ENCODE peak calls at places on chromosomes 2 and 18, in six cellular contexts. B is heart right ventricle; I is Jurkat, Clone E6-1; J is fibroblast of lung; E is psoas muscle; W is SJSA1. T is an unnamed sample.

GRCh38 chr2:218033208-218033589 is 30.4 kb upstream of the TNS1 start:
- DNase-seq in W (no peak), B (no peak), J (no peak), E (no peak), I (no peak), T (no peak)

GRCh38 chr2:178177066-178177679 is 17.1 kb upstream of the OSBPL6 start:
- DNase-seq in E (no peak), J (no peak), I (no peak), B (no peak), W (no peak), T (no peak)

GRCh38 chr2:207308519-207309224 is 142.9 kb upstream of the KLF7 start:
- DNase-seq in B (no peak), J (no peak), I (peak), W (no peak), E (no peak), T (no peak)

GRCh38 chr2:5673861-5674240 is 18.3 kb upstream of the SOX11 start:
- DNase-seq in W (no peak), E (no peak), B (no peak), J (peak), I (no peak), T (no peak)

GRCh38 chr2:147578529-147578928 is 266.3 kb upstream of the ACVR2A start:
- DNase-seq in J (no peak), I (no peak), W (no peak), E (no peak), B (no peak), T (no peak)

GRCh38 chr2:98869272-98869641 is 66.8 kb downstream of the CRACDL start:
- DNase-seq in W (no peak), I (no peak), B (no peak), E (no peak), J (no peak), T (no peak)

GRCh38 chr2:50538137-50538536 is 493.8 kb downstream of the NRXN1 start:
- DNase-seq in I (no peak), J (no peak), W (no peak), E (no peak), B (no peak), T (no peak)

GRCh38 chr2:215598376-215598975 is 162.6 kb upstream of the FN1 start:
- DNase-seq in B (no peak), I (no peak), J (peak), E (no peak), W (no peak), T (no peak)

GRCh38 chr2:142217804-142218203 is 87.0 kb upstream of the LRP1B start:
- DNase-seq in B (no peak), J (peak), W (no peak), I (no peak), E (no peak), T (no peak)

GRCh38 chr18:23406271-23406787 is 46.8 kb upstream of the RIOK3 start:
- DNase-seq in I (no peak), E (no peak), B (no peak), W (no peak), J (peak), T (no peak)

GRCh38 chr2:109180786-109181185 is 51.8 kb downstream of the SH3RF3 start:
- DNase-seq in B (no peak), W (no peak), J (peak), I (no peak), E (no peak), T (no peak)

GRCh38 chr2:66233981-66234380 is 200.9 kb upstream of the MEIS1 start:
- DNase-seq in I (no peak), E (no peak), B (no peak), W (no peak), J (no peak), T (no peak)

GRCh38 chr2:101698419-101699190 is 1.1 kb downstream of the MAP4K4 start:
- DNase-seq in E (no peak), J (peak), B (peak), W (no peak), I (no peak), T (no peak)

GRCh38 chr2:37181726-37182684 is 6.5 kb downstream of the SULT6B1 start:
- DNase-seq in J (peak), W (no peak), B (no peak), E (no peak), I (no peak), T (peak)

GRCh38 chr2:16189851-16190160 is 249.5 kb downstream of the MYCN start:
- DNase-seq in B (no peak), E (no peak), I (no peak), W (no peak), J (no peak), T (no peak)

GRCh38 chr2:209431701-209432100 is 7.9 kb downstream of the MAP2 start:
- DNase-seq in I (no peak), E (no peak), J (peak), W (no peak), B (no peak), T (peak)

GRCh38 chr2:72389447-72389846 is 241.8 kb upstream of the CYP26B1 start:
- DNase-seq in I (no peak), E (no peak), B (no peak), W (no peak), J (no peak), T (no peak)

GRCh38 chr18:56453576-56453975 is 184.8 kb downstream of the TXNL1 start:
- DNase-seq in W (no peak), J (no peak), B (no peak), I (no peak), E (no peak), T (no peak)

GRCh38 chr2:20447437-20448245 is 767 bp downstream of the RHOB start:
- DNase-seq in J (peak), W (peak), E (peak), I (no peak), B (peak), T (no peak)

GRCh38 chr18:41128126-41128525 is 826.9 kb upstream of the PIK3C3 start:
- DNase-seq in B (no peak), J (no peak), I (no peak), W (no peak), E (no peak), T (no peak)

GRCh38 chr18:61606759-61607158 is 273.5 kb downstream of the CDH20 start:
- DNase-seq in B (peak), E (peak), J (peak), I (peak), W (peak), T (peak)

GRCh38 chr18:9536354-9537152 is 61.2 kb downstream of the RALBP1 start:
- DNase-seq in W (no peak), E (no peak), J (no peak), I (no peak), B (no peak), T (no peak)

GRCh38 chr2:195270466-195270865 is 386.6 kb upstream of the SLC39A10 start:
- DNase-seq in J (no peak), B (no peak), E (no peak), I (no peak), W (no peak), T (no peak)

GRCh38 chr2:159817278-159817677 is 19.3 kb upstream of the CD302 start:
- DNase-seq in J (no peak), B (no peak), W (no peak), E (no peak), I (no peak), T (no peak)

GRCh38 chr2:85181093-85181685 is 48.0 kb downstream of the TCF7L1 start:
- DNase-seq in B (no peak), E (no peak), J (no peak), W (no peak), I (no peak), T (no peak)

GRCh38 chr2:160679686-160680085 is 186.1 kb upstream of the RBMS1 start:
- DNase-seq in J (no peak), B (no peak), I (no peak), W (no peak), E (no peak), T (no peak)

GRCh38 chr2:165911231-165911630 is 42.3 kb downstream of the TTC21B start:
- DNase-seq in B (no peak), J (peak), I (no peak), E (no peak), W (no peak), T (peak)

GRCh38 chr2:133434962-133435668 is 133.1 kb downstream of the NCKAP5 start:
- DNase-seq in I (no peak), B (peak), E (no peak), W (peak), J (no peak), T (peak)

GRCh38 chr2:86672027-86672545 is 48.0 kb upstream of the RMND5A start:
- DNase-seq in W (no peak), E (no peak), B (no peak), J (no peak), I (no peak), T (no peak)

GRCh38 chr18:55488473-55488872 is 99.5 kb downstream of the TCF4 start:
- DNase-seq in B (no peak), J (no peak), W (no peak), E (no peak), I (no peak), T (no peak)

GRCh38 chr2:212843409-212844199 is 305.0 kb upstream of the ERBB4 start:
- DNase-seq in B (no peak), W (no peak), E (no peak), I (no peak), J (peak), T (peak)

GRCh38 chr2:112217854-112218253 is 37.0 kb downstream of the ZC3H8 start:
- DNase-seq in B (no peak), J (no peak), W (no peak), E (no peak), I (no peak), T (no peak)

GRCh38 chr2:235433860-235434259 is 60.0 kb upstream of the AGAP1 start:
- DNase-seq in B (peak), J (peak), W (no peak), I (no peak), E (peak), T (no peak)

GRCh38 chr2:212364106-212364505 is 174.5 kb downstream of the ERBB4 start:
- DNase-seq in B (no peak), W (no peak), E (no peak), J (peak), I (no peak), T (no peak)

GRCh38 chr2:169997140-169997887 is 170.1 kb downstream of the UBR3 start:
- DNase-seq in J (no peak), I (no peak), W (no peak), B (no peak), E (no peak), T (no peak)

GRCh38 chr2:160308915-160309314 is 108.8 kb upstream of the ITGB6 start:
- DNase-seq in I (no peak), J (no peak), W (peak), E (no peak), B (no peak), T (no peak)

GRCh38 chr2:42954227-42954962 is 162.0 kb upstream of the HAAO start:
- DNase-seq in B (no peak), W (no peak), E (peak), J (peak), I (no peak), T (no peak)

GRCh38 chr2:219995409-219995808 is 368.0 kb downstream of the SLC4A3 start:
- DNase-seq in B (no peak), W (no peak), I (no peak), E (no peak), J (no peak), T (no peak)

GRCh38 chr2:17164550-17164949 is 353.7 kb downstream of the RAD51AP2 start:
- DNase-seq in B (no peak), I (no peak), W (no peak), J (no peak), E (no peak), T (no peak)

GRCh38 chr2:166170356-166170755 is 42.5 kb upstream of the SCN1A start:
- DNase-seq in I (no peak), E (no peak), B (no peak), W (no peak), J (peak), T (no peak)

GRCh38 chr2:100065029-100065428 is 77.4 kb downstream of the AFF3 start:
- DNase-seq in J (no peak), W (no peak), I (no peak), E (no peak), B (no peak), T (no peak)
- H3K4me3 ChIP-seq in J (no peak), W (no peak), I (no peak), E (no peak), B (no peak), T (no peak)

GRCh38 chr2:64128943-64129391 is 15.3 kb downstream of the PELI1 start:
- DNase-seq in I (no peak), J (no peak), E (no peak), W (no peak), B (no peak), T (no peak)
- H3K4me3 ChIP-seq in I (no peak), J (no peak), E (no peak), W (no peak), B (no peak), T (no peak)

GRCh38 chr2:39448169-39448502 is 11.1 kb upstream of the MAP4K3 start:
- DNase-seq in W (no peak), I (no peak), B (no peak), E (no peak), J (no peak), T (no peak)
- H3K4me3 ChIP-seq in W (no peak), I (no peak), B (no peak), E (no peak), J (no peak), T (no peak)

GRCh38 chr2:201071305-201072200 is at the start of the genes HYCC2 and NDUFB3:
- DNase-seq in I (peak), W (peak), J (peak), B (peak), E (peak), T (peak)
- H3K4me3 ChIP-seq in I (peak), W (peak), J (peak), B (peak), E (peak), T (peak)